ENCODE peak calls at places on chromosomes 16 and 17, in four cellular contexts. H is stimulated activated CD4-positive, alpha-beta T cell treated with anti-CD3 and anti-CD28 coated beads, Interleukin-4, amount 100 ng/mL, for 48 hours; E is progenitor cell of endocrine pancreas; T is CD8-positive, alpha-beta memory T cell. J is an unnamed sample.

GRCh38 chr16:86751081-86752030 is 173.0 kb downstream of the FOXL1 start:
- DNase-seq in T (no peak), E (no peak), H (no peak), J (no peak)

GRCh38 chr16:52497067-52497816 is 49.7 kb downstream of the TOX3 start:
- DNase-seq in T (no peak), E (no peak), H (no peak), J (peak)

GRCh38 chr17:47717845-47718621 is 15.0 kb upstream of the TBX21 start:
- DNase-seq in E (no peak), H (no peak), T (no peak), J (no peak)

GRCh38 chr16:74944466-74944865 is 40.5 kb downstream of the WDR59 start:
- DNase-seq in T (no peak), E (no peak), H (no peak), J (no peak)

GRCh38 chr17:2027528-2028233 is 2.3 kb upstream of the DPH1 start:
- DNase-seq in T (no peak), E (no peak), H (no peak), J (no peak)

GRCh38 chr17:4837471-4838305 is 4.5 kb downstream of the MINK1 start:
- DNase-seq in H (no peak), E (no peak), T (no peak), J (no peak)

GRCh38 chr17:491086-492014 is 138.7 kb upstream of the RPH3AL start:
- DNase-seq in T (peak), H (no peak), E (peak), J (no peak)

GRCh38 chr17:66322764-66323163 is 20.4 kb downstream of the PRKCA start:
- DNase-seq in H (no peak), E (no peak), T (no peak), J (no peak)

GRCh38 chr16:3304370-3304769 is 860 bp downstream of the TIGD7 start:
- DNase-seq in H (no peak), E (no peak), T (no peak), J (no peak)

GRCh38 chr17:55903028-55903690 is 152.3 kb downstream of the PCTP start:
- DNase-seq in T (no peak), H (no peak), E (no peak), J (no peak)

GRCh38 chr16:12901597-12902436 is at the start of gene SHISA9:
- DNase-seq in E (peak), T (no peak), H (no peak), J (peak)

GRCh38 chr16:88346680-88347505 is 35.9 kb upstream of the ZNF469 start:
- DNase-seq in H (no peak), E (no peak), T (peak), J (no peak)

GRCh38 chr16:46638947-46639925 is 18.1 kb upstream of the SHCBP1 start:
- DNase-seq in H (no peak), T (no peak), E (no peak), J (no peak)

GRCh38 chr17:75129576-75129975 is 2.0 kb downstream of the NT5C start:
- DNase-seq in H (no peak), T (no peak), E (no peak), J (no peak)

GRCh38 chr17:82892869-82893565 is 53.2 kb upstream of the ZNF750 start:
- DNase-seq in E (no peak), T (peak), H (peak), J (no peak)

GRCh38 chr17:60165976-60166375 is 16.2 kb downstream of the CA4 start:
- DNase-seq in E (no peak), H (peak), T (no peak), J (no peak)

GRCh38 chr17:76474894-76475293 is 7.5 kb downstream of the AANAT start:
- DNase-seq in H (no peak), E (no peak), T (no peak), J (no peak)

GRCh38 chr17:41620583-41621434 is 3.6 kb downstream of the KRT17 start:
- DNase-seq in T (peak), E (no peak), H (no peak), J (no peak)

GRCh38 chr17:81890447-81891302 is 711 bp downstream of the ALYREF start:
- DNase-seq in H (no peak), E (no peak), T (no peak), J (no peak)

GRCh38 chr17:38735161-38735997 is 5.2 kb downstream of the CISD3 start:
- DNase-seq in E (peak), T (peak), H (peak), J (peak)

GRCh38 chr16:1469693-1470201 is 5.1 kb downstream of the CLCN7 start:
- DNase-seq in E (no peak), T (no peak), H (no peak), J (no peak)

GRCh38 chr17:78338860-78339259 is 21.0 kb downstream of the SOCS3 start:
- DNase-seq in H (no peak), T (no peak), E (no peak), J (no peak)

GRCh38 chr16:85258616-85259015 is 146.3 kb upstream of the CIBAR2 start:
- DNase-seq in T (no peak), H (no peak), E (no peak), J (no peak)

GRCh38 chr17:29962656-29963055 is 21.2 kb downstream of the EFCAB5 start:
- DNase-seq in T (no peak), H (no peak), E (no peak), J (no peak)

GRCh38 chr17:8598913-8599312 is 31.6 kb downstream of the MYH10 start:
- DNase-seq in T (no peak), H (no peak), E (no peak), J (no peak)

GRCh38 chr17:36661047-36661666 is 59.8 kb downstream of the MRM1 start:
- DNase-seq in H (no peak), T (no peak), E (no peak), J (no peak)